ENCODE peak calls at places on chromosomes 6 and 20, in four cellular contexts. One of them, this sample, is unnamed.

GRCh38 chr6:45703041-45703739 is 312.5 kb downstream of the CLIC5 start:
- DNase-seq in CD4-positive, alpha-beta memory T cell: no peak
- DNase-seq in aorta: no peak
- DNase-seq in upper lobe of left lung: no peak
- DNase-seq in this sample: no peak

GRCh38 chr20:61449057-61449456 is 197.0 kb downstream of the CDH4 start:
- DNase-seq in upper lobe of left lung: no peak
- DNase-seq in CD4-positive, alpha-beta memory T cell: no peak
- DNase-seq in aorta: no peak
- DNase-seq in this sample: no peak

GRCh38 chr6:50520325-50520724 is 193.0 kb upstream of the TFAP2D start:
- DNase-seq in aorta: no peak
- DNase-seq in CD4-positive, alpha-beta memory T cell: no peak
- DNase-seq in upper lobe of left lung: no peak
- DNase-seq in this sample: no peak

GRCh38 chr6:140069576-140069975 is 695.1 kb upstream of the CITED2 start:
- DNase-seq in CD4-positive, alpha-beta memory T cell: no peak
- DNase-seq in aorta: no peak
- DNase-seq in upper lobe of left lung: no peak
- DNase-seq in this sample: no peak

GRCh38 chr6:13712485-13712990 is 903 bp upstream of the RANBP9 start:
- DNase-seq in upper lobe of left lung: no peak
- DNase-seq in CD4-positive, alpha-beta memory T cell: no peak
- DNase-seq in aorta: no peak
- DNase-seq in this sample: no peak

GRCh38 chr6:56524891-56525703 is 117.6 kb downstream of the DST start:
- DNase-seq in upper lobe of left lung: no peak
- DNase-seq in CD4-positive, alpha-beta memory T cell: no peak
- DNase-seq in aorta: no peak
- DNase-seq in this sample: no peak

GRCh38 chr20:41058007-41058673 is 29.5 kb downstream of the TOP1 start:
- DNase-seq in aorta: no peak
- DNase-seq in CD4-positive, alpha-beta memory T cell: no peak
- DNase-seq in upper lobe of left lung: peak; percentile 51
- DNase-seq in this sample: no peak

GRCh38 chr6:56751604-56752003 is 108.9 kb upstream of the DST start:
- DNase-seq in aorta: no peak
- DNase-seq in CD4-positive, alpha-beta memory T cell: no peak
- DNase-seq in upper lobe of left lung: no peak
- DNase-seq in this sample: no peak

GRCh38 chr6:138912308-138912707 is 75.7 kb downstream of the REPS1 start:
- DNase-seq in upper lobe of left lung: no peak
- DNase-seq in aorta: no peak
- DNase-seq in CD4-positive, alpha-beta memory T cell: no peak
- DNase-seq in this sample: no peak

GRCh38 chr6:52106994-52107393 is 19.6 kb upstream of the PKHD1 start:
- DNase-seq in upper lobe of left lung: no peak
- DNase-seq in CD4-positive, alpha-beta memory T cell: no peak
- DNase-seq in aorta: no peak
- DNase-seq in this sample: no peak

DNA sequence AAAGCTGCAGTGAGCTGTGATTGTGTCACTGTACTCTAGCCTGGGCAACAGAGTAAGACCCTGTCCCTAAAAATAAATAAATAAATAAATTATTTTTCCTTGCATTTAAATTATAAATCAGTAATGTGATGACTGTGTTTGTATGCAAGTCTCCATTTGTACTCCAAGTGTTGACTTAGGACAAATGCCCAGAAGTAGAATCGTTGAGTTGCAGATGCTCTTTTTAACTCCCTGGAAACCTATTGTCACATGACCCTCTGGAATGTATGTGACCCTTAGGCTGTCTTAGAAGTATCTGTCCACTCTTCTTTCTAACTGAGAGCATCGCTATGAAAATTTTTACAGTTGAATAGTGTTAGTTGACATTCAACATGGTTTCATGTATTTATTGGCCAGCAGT is 18.8 kb downstream of the OR2A4 start:
- DNase-seq in upper lobe of left lung: no peak
- DNase-seq in aorta: no peak
- DNase-seq in CD4-positive, alpha-beta memory T cell: no peak
- DNase-seq in this sample: no peak
- H3K4me1 ChIP-seq in upper lobe of left lung: no peaks in the 10 kb centered on the region
- H3K4me1 ChIP-seq in aorta: no peaks in the 10 kb centered on the region
- H3K4me1 ChIP-seq in CD4-positive, alpha-beta memory T cell: no peaks in the 10 kb centered on the region
- H3K4me1 ChIP-seq in this sample: no peaks in the 10 kb centered on the region

GRCh38 chr20:33167859-33168258 is at the start of gene BPIFA2:
- DNase-seq in CD4-positive, alpha-beta memory T cell: no peak
- DNase-seq in aorta: no peak
- DNase-seq in upper lobe of left lung: no peak
- DNase-seq in this sample: no peak

GRCh38 chr20:33165416-33166055 is 2.4 kb upstream of the BPIFA2 start:
- DNase-seq in upper lobe of left lung: no peak
- DNase-seq in CD4-positive, alpha-beta memory T cell: no peak
- DNase-seq in aorta: no peak
- DNase-seq in this sample: no peak

GRCh38 chr20:33163856-33164762 is 3.9 kb upstream of the BPIFA2 start:
- DNase-seq in upper lobe of left lung: no peak
- DNase-seq in CD4-positive, alpha-beta memory T cell: no peak
- DNase-seq in aorta: no peak
- DNase-seq in this sample: no peak

GRCh38 chr20:33164763-33165095 is 3.2 kb upstream of the BPIFA2 start:
- DNase-seq in aorta: no peak
- DNase-seq in CD4-positive, alpha-beta memory T cell: no peak
- DNase-seq in upper lobe of left lung: no peak
- DNase-seq in this sample: no peak

DNA sequence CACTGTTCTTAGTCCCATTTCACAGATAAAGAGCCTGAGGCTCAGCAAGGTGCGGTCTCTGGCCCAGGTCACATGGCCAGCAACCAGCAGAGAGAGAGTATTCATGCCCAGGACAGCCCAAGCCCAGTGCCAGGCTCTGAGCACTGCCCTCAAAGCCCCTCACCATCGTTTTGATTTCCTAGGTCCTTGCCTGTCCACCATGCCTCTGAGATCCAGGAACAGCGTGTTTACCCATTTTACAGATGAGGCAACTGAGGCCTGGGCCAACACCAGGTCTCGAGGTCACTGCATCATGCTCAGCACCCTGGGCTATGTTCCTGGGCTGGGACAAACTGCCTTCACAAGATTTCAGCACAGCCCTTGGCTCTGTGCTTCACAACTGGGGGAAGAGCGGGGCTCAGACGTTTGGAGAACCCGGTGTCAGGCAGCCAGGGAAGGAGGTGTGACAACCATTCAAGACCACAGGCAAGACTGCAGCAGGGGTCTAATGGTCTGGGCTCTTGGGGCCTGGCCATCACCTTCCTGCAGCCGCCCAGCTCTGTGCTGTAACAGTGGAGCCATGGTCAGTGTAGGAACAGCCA is 1.3 kb upstream of the BPIFA2 start:
- DNase-seq in CD4-positive, alpha-beta memory T cell: no peak
- DNase-seq in upper lobe of left lung: no peak
- DNase-seq in aorta: no peak
- DNase-seq in this sample: no peak
- H3K4me1 ChIP-seq in CD4-positive, alpha-beta memory T cell: no peaks in the 10 kb centered on the region
- H3K4me1 ChIP-seq in upper lobe of left lung: no peaks in the 10 kb centered on the region
- H3K4me1 ChIP-seq in aorta: no peaks in the 10 kb centered on the region
- H3K4me1 ChIP-seq in this sample: no peaks in the 10 kb centered on the region

DNA sequence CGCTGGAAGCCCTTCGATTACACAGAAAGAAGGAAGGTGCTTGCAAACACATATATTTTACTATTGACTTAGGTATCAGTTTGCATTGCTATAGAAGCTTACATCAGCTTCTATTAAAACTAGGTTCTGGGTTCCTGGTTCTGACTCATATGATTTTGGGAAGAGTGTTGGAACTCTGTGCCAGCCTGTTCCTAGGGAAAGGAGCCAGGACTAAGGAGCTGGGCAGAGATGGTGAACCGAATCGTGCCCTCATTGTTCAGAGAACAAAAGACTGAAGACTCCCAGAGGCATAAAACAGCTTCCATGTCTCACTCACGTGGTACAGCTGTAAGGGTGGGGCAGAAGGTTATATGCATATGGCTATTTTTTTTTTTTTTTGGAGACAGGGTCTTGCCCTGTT is 89.0 kb upstream of the THBS2 start:
- DNase-seq in CD4-positive, alpha-beta memory T cell: no peak
- DNase-seq in upper lobe of left lung: no peak
- DNase-seq in aorta: no peak
- DNase-seq in this sample: no peak
- H3K4me1 ChIP-seq in CD4-positive, alpha-beta memory T cell: no peaks in the 10 kb centered on the region
- H3K4me1 ChIP-seq in upper lobe of left lung: no peaks in the 10 kb centered on the region
- H3K4me1 ChIP-seq in aorta: no peaks in the 10 kb centered on the region
- H3K4me1 ChIP-seq in this sample: peaks cover 12% of the 10 kb centered on the region

GRCh38 chr6:54071941-54072340 is 39.3 kb upstream of the MLIP start:
- DNase-seq in aorta: no peak
- DNase-seq in CD4-positive, alpha-beta memory T cell: no peak
- DNase-seq in upper lobe of left lung: no peak
- DNase-seq in this sample: no peak
- H3K4me1 ChIP-seq in aorta: no peaks in the 10 kb centered on the region
- H3K4me1 ChIP-seq in CD4-positive, alpha-beta memory T cell: no peaks in the 10 kb centered on the region
- H3K4me1 ChIP-seq in upper lobe of left lung: no peaks in the 10 kb centered on the region
- H3K4me1 ChIP-seq in this sample: peaks cover 5% of the 10 kb centered on the region

GRCh38 chr6:157997893-157998608 is 16.4 kb downstream of the SYNJ2 start:
- DNase-seq in upper lobe of left lung: no peak
- DNase-seq in aorta: peak; percentile 31
- DNase-seq in CD4-positive, alpha-beta memory T cell: no peak
- DNase-seq in this sample: no peak
- H3K4me1 ChIP-seq in upper lobe of left lung: peaks cover 9% of the 10 kb centered on the region
- H3K4me1 ChIP-seq in aorta: no peaks in the 10 kb centered on the region
- H3K4me1 ChIP-seq in CD4-positive, alpha-beta memory T cell: peaks cover 19% of the 10 kb centered on the region
- H3K4me1 ChIP-seq in this sample: peaks cover 28% of the 10 kb centered on the region

GRCh38 chr20:24963672-24964517 is 14.8 kb downstream of the CST7 start:
- DNase-seq in CD4-positive, alpha-beta memory T cell: no peak
- DNase-seq in upper lobe of left lung: no peak
- DNase-seq in aorta: no peak
- DNase-seq in this sample: no peak
- H3K4me1 ChIP-seq in CD4-positive, alpha-beta memory T cell: peaks cover 30% of the 10 kb centered on the region
- H3K4me1 ChIP-seq in upper lobe of left lung: no peaks in the 10 kb centered on the region
- H3K4me1 ChIP-seq in aorta: no peaks in the 10 kb centered on the region
- H3K4me1 ChIP-seq in this sample: no peaks in the 10 kb centered on the region